ENCODE peak calls at places on chromosomes 16 and 17, in seven cellular contexts. N, Y, D, T, O, U and V are unnamed samples.

GRCh38 chr17:44374306-44375195 is 10.9 kb upstream of the FAM171A2 start:
- DNase-seq in T (no peak), N (no peak), U (no peak), D (no peak), O (no peak), Y (peak; percentile 45), V (no peak)

GRCh38 chr17:74524751-74525725 is 6.2 kb downstream of the CD300LB start:
- DNase-seq in O (no peak), N (peak; percentile 2), D (no peak), U (no peak), T (no peak), Y (no peak), V (no peak)

GRCh38 chr17:80738406-80738805 is 193.8 kb downstream of the RPTOR start:
- DNase-seq in O (no peak), N (no peak), T (no peak), U (no peak), Y (peak; percentile 65), D (no peak), V (no peak)

GRCh38 chr16:17757808-17758207 is 287.0 kb upstream of the XYLT1 start:
- DNase-seq in O (no peak), N (no peak), Y (no peak), D (no peak), T (no peak), U (no peak), V (no peak)

GRCh38 chr17:12667299-12667958 is 1.7 kb downstream of the MYOCD start:
- DNase-seq in T (peak; percentile 56), D (no peak), O (no peak), U (no peak), N (peak; percentile 54), Y (no peak), V (no peak)

GRCh38 chr17:74334393-74335039 is 8.5 kb downstream of the KIF19 start:
- DNase-seq in D (no peak), N (no peak), T (no peak), O (no peak), U (no peak), Y (no peak), V (no peak)

GRCh38 chr16:4496305-4496704 is 20.1 kb downstream of the HMOX2 start:
- DNase-seq in O (no peak), N (no peak), U (no peak), Y (no peak), T (no peak), D (no peak), V (no peak)

GRCh38 chr16:72137380-72138063 is 34.4 kb downstream of the PMFBP1 start:
- DNase-seq in O (no peak), Y (no peak), N (no peak), T (no peak), D (no peak), U (no peak), V (no peak)

GRCh38 chr16:18804540-18804939 is 3.2 kb upstream of the ARL6IP1 start:
- DNase-seq in T (no peak), Y (no peak), U (no peak), O (no peak), N (no peak), D (no peak), V (no peak)

GRCh38 chr17:39935896-39936295 is 8.4 kb downstream of the LRRC3C start:
- DNase-seq in O (no peak), N (no peak), D (no peak), U (no peak), T (peak; percentile 11), Y (no peak), V (no peak)

GRCh38 chr17:7740481-7741001 is 23.0 kb downstream of the DNAH2 start:
- DNase-seq in Y (no peak), U (peak; percentile 23), T (no peak), D (no peak), N (no peak), O (no peak), V (no peak)

GRCh38 chr16:19882641-19883040 is 2.0 kb downstream of the GPRC5B start:
- DNase-seq in T (no peak), Y (no peak), O (no peak), U (no peak), N (no peak), D (no peak), V (no peak)

GRCh38 chr16:976389-976931 is 5.1 kb upstream of the SOX8 start:
- DNase-seq in O (peak; percentile 44), T (no peak), D (no peak), Y (no peak), N (no peak), U (no peak), V (no peak)

GRCh38 chr17:9906616-9907015 is 1.5 kb upstream of the RCVRN start:
- DNase-seq in U (no peak), N (no peak), D (no peak), Y (no peak), T (no peak), O (no peak), V (no peak)

GRCh38 chr16:17435324-17435723 is 35.4 kb downstream of the XYLT1 start:
- DNase-seq in U (no peak), T (no peak), D (no peak), Y (no peak), O (no peak), N (no peak), V (no peak)

GRCh38 chr16:47375423-47375822 is 85.4 kb downstream of the ITFG1 start:
- DNase-seq in T (no peak), N (no peak), U (no peak), Y (no peak), D (no peak), O (no peak), V (no peak)

GRCh38 chr16:627458-628239 is 3.1 kb upstream of the WFIKKN1 start:
- DNase-seq in T (peak; percentile 42), U (no peak), D (no peak), Y (no peak), O (no peak), N (no peak), V (no peak)

GRCh38 chr17:77235370-77236080 is 94.8 kb downstream of the SEC14L1 start:
- DNase-seq in O (no peak), U (peak; percentile 45), N (no peak), T (peak; percentile 94), D (no peak), Y (no peak), V (peak; percentile 50)

GRCh38 chr17:8192070-8192815 is 2.3 kb upstream of the BORCS6 start:
- DNase-seq in Y (peak; percentile 53), T (peak; percentile 91), N (peak; percentile 76), U (peak; percentile 80), O (peak; percentile 66), D (peak; percentile 94), V (peak; percentile 93)

GRCh38 chr17:6546069-6546718 is 10.2 kb downstream of the PITPNM3 start:
- DNase-seq in U (no peak), D (no peak), N (no peak), Y (no peak), O (no peak), T (peak; percentile 49), V (no peak)

GRCh38 chr16:89139907-89140361 is 31.6 kb upstream of the CDH15 start:
- DNase-seq in T (no peak), N (no peak), U (no peak), O (no peak), D (no peak), Y (no peak), V (no peak)

GRCh38 chr16:17801024-17801423 is 330.3 kb upstream of the XYLT1 start:
- DNase-seq in N (no peak), T (no peak), Y (no peak), U (no peak), O (no peak), D (no peak), V (no peak)

GRCh38 chr17:20189979-20190378 is 180.8 kb downstream of the SPECC1 start:
- DNase-seq in N (no peak), D (no peak), T (no peak), Y (no peak), O (no peak), U (no peak), V (no peak)

GRCh38 chr17:35799942-35800341 is 4.5 kb upstream of the MMP28 start:
- DNase-seq in Y (no peak), U (peak; percentile 79), T (peak; percentile 88), N (no peak), O (no peak), D (peak; percentile 97), V (no peak)

GRCh38 chr17:4444782-4445473 is 11.2 kb downstream of the SPNS3 start:
- DNase-seq in O (no peak), U (peak; percentile 80), D (peak; percentile 93), N (no peak), T (peak; percentile 37), Y (no peak), V (no peak)

GRCh38 chr16:56294599-56294998 is 103.3 kb downstream of the GNAO1 start:
- DNase-seq in O (no peak), U (no peak), Y (no peak), T (peak; percentile 90), D (no peak), N (no peak), V (no peak)

GRCh38 chr17:74987418-74987908 is at the start of gene CDR2L:
- DNase-seq in Y (peak; percentile 98), U (peak; percentile 98), N (peak; percentile 97), O (peak; percentile 88), D (peak; percentile 99), T (peak; percentile 95), V (peak; percentile 93)